ENCODE peak calls at places on chromosomes 6 and 20, in six cellular contexts. P is AG04450; T is fibroblast of lung; J is stimulated activated CD4-positive, alpha-beta T cell treated with anti-CD3 and anti-CD28 coated beads, Interleukin-2, amount 100 ng/mL, for 24 hours; U is iPS-NIHi11; F is astrocyte. D is an unnamed sample.

GRCh38 chr20:52812231-52812847 is 159.8 kb upstream of the TSHZ2 start:
- DNase-seq in P (no peak), T (no peak), J (no peak), U (no peak), F (no peak), D (no peak)

GRCh38 chr6:157679605-157680580 is 143.2 kb upstream of the SNX9 start:
- DNase-seq in P (no peak), T (no peak), J (no peak), U (no peak), F (no peak), D (no peak)

GRCh38 chr6:3825851-3826581 is 23.2 kb upstream of the FAM50B start:
- DNase-seq in P (peak; percentile 90), T (peak; percentile 96), J (no peak), U (peak; percentile 53), F (peak; percentile 99), D (peak; percentile 95)

GRCh38 chr20:31593221-31594001 is 11.7 kb upstream of the ID1 start:
- DNase-seq in P (no peak), T (peak; percentile 90), J (no peak), U (peak; percentile 40), F (peak; percentile 81), D (peak; percentile 87)

GRCh38 chr6:147947521-147947920 is 395.1 kb upstream of the SASH1 start:
- DNase-seq in P (no peak), T (peak; percentile 83), J (no peak), U (no peak), F (peak; percentile 28), D (no peak)

GRCh38 chr20:37397076-37397953 is 51.4 kb downstream of the SRC start:
- DNase-seq in P (no peak), T (no peak), J (no peak), U (no peak), F (no peak), D (no peak)

GRCh38 chr6:120384671-120385070 is 949.6 kb downstream of the TBC1D32 start:
- DNase-seq in P (no peak), T (peak; percentile 14), J (no peak), U (no peak), F (peak; percentile 56), D (no peak)

GRCh38 chr6:19988555-19988954 is 151.4 kb downstream of the ID4 start:
- DNase-seq in P (no peak), T (peak; percentile 10), J (no peak), U (peak; percentile 52), F (peak; percentile 21), D (peak; percentile 14)

GRCh38 chr20:43554369-43554768 is 4.5 kb upstream of the SGK2 start:
- DNase-seq in P (no peak), T (peak; percentile 24), J (no peak), U (no peak), F (no peak), D (no peak)